ENCODE peak calls at places on chromosomes 11 and 22, in seven cellular contexts. A is K562, F is GM12891, S is SK-N-SH, K is GM12878, E is H1, G is HepG2. C is an unnamed sample.

GRCh38 chr11:110075087-110075821 is 17.9 kb upstream of the ZC3H12C start:
- DNase-seq in A (peak; percentile 22), F (no peak), S (no peak), K (no peak), E (no peak), G (no peak), C (no peak)

GRCh38 chr11:64619811-64620285 is 28.8 kb downstream of the SLC22A12 start:
- DNase-seq in A (peak; percentile 69), F (no peak), S (peak; percentile 70), K (no peak), E (no peak), G (peak; percentile 41), C (no peak)

GRCh38 chr11:102794382-102794781 is 3.6 kb downstream of the MMP1 start:
- DNase-seq in A (peak; percentile 22), F (peak; percentile 5), S (peak; percentile 15), K (no peak), E (peak; percentile 58), G (peak; percentile 44), C (no peak)

GRCh38 chr11:99370557-99371200 is 349.9 kb downstream of the CNTN5 start:
- DNase-seq in A (no peak), F (no peak), S (no peak), K (no peak), E (no peak), G (no peak), C (no peak)

GRCh38 chr22:46798366-46799057 is 36.1 kb downstream of the TBC1D22A start:
- DNase-seq in A (peak; percentile 65), F (peak; percentile 66), S (peak; percentile 90), K (no peak), E (peak; percentile 94), G (peak; percentile 92), C (peak; percentile 73)

GRCh38 chr11:80719292-80719646 is 1278.4 kb upstream of the TENM4 start:
- DNase-seq in A (no peak), F (no peak), S (no peak), K (no peak), E (no peak), G (no peak), C (no peak)

GRCh38 chr11:12284321-12285050 is 92.9 kb upstream of the PARVA start:
- DNase-seq in A (no peak), F (no peak), S (peak; percentile 1), K (no peak), E (peak; percentile 19), G (no peak), C (no peak)

GRCh38 chr22:35873426-35873825 is 155.2 kb downstream of the RBFOX2 start:
- DNase-seq in A (no peak), F (no peak), S (no peak), K (peak; percentile 24), E (no peak), G (no peak), C (no peak)

GRCh38 chr11:30125461-30125860 is 105.4 kb upstream of the FSHB start:
- DNase-seq in A (no peak), F (no peak), S (no peak), K (no peak), E (no peak), G (no peak), C (no peak)

GRCh38 chr11:109946322-109946846 is 146.8 kb upstream of the ZC3H12C start:
- DNase-seq in A (peak; percentile 74), F (no peak), S (peak; percentile 58), K (peak; percentile 92), E (peak; percentile 78), G (peak; percentile 78), C (no peak)

GRCh38 chr11:61598886-61599868 is 18.3 kb upstream of the SYT7 start:
- DNase-seq in A (no peak), F (no peak), S (peak; percentile 55), K (no peak), E (peak; percentile 69), G (no peak), C (no peak)

GRCh38 chr11:66589996-66590675 is 2.7 kb downstream of the CCDC87 start:
- DNase-seq in A (no peak), F (no peak), S (no peak), K (no peak), E (no peak), G (peak; percentile 79), C (no peak)

GRCh38 chr11:22657101-22657694 is 9.2 kb upstream of the GAS2 start:
- DNase-seq in A (no peak), F (no peak), S (no peak), K (no peak), E (no peak), G (no peak), C (no peak)

GRCh38 chr11:69194956-69195355 is 39.2 kb downstream of the SMIM38 start:
- DNase-seq in A (no peak), F (no peak), S (no peak), K (no peak), E (no peak), G (no peak), C (no peak)
- TF ChIP-seq TAF1 in A (no peak), F (no peak), S (no peak), K (no peak), E (no peak), G (no peak), C (no peak)

DNA sequence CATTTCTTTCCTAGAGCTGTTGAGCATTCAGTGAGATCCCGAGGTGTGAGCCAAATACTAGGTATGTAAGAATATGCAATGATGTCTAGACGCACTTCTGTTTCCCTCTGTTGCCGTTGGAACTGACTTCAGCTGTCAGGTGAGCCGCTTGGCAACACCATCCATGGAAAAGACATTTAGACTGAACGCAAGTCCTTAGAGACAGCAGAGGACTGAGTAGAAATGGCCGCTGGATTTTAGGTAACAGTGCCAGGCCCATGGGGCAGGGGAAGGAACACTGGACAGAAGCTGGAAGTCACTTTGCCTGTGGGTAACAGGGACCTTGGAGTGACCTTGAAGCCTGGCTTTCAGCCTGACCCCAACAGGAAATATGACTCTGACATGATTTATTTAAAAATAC is 29.5 kb upstream of the SHANK2 start:
- DNase-seq in A (no peak), F (no peak), S (no peak), K (no peak), E (no peak), G (no peak), C (no peak)
- TF ChIP-seq TAF1 in A (no peak), F (no peak), S (no peak), K (no peak), E (no peak), G (no peak), C (no peak)

GRCh38 chr22:43412808-43413785 is 1.3 kb downstream of the MPPED1 start:
- DNase-seq in A (no peak), F (no peak), S (no peak), K (no peak), E (no peak), G (no peak), C (no peak)
- TF ChIP-seq TAF1 in A (no peak), F (no peak), S (no peak), K (no peak), E (no peak), G (no peak), C (no peak)

GRCh38 chr22:20654343-20655208 is 119.3 kb upstream of the SERPIND1 start:
- DNase-seq in A (no peak), F (no peak), S (no peak), K (no peak), E (peak; percentile 34), G (no peak), C (no peak)

GRCh38 chr22:20657963-20658362 is 116.0 kb upstream of the SERPIND1 start:
- DNase-seq in A (no peak), F (no peak), S (no peak), K (no peak), E (peak; percentile 4), G (no peak), C (no peak)

GRCh38 chr22:20655623-20656022 is 118.3 kb upstream of the SERPIND1 start:
- DNase-seq in A (no peak), F (no peak), S (no peak), K (no peak), E (no peak), G (no peak), C (no peak)

GRCh38 chr22:20656902-20657836 is 116.7 kb upstream of the SERPIND1 start:
- DNase-seq in A (peak; percentile 94), F (no peak), S (no peak), K (no peak), E (peak; percentile 16), G (peak; percentile 55), C (no peak)

GRCh38 chr22:20656516-20656901 is 117.4 kb upstream of the SERPIND1 start:
- DNase-seq in A (no peak), F (no peak), S (no peak), K (no peak), E (peak; percentile 38), G (no peak), C (no peak)
- TF ChIP-seq TAF1 in A (no peak), F (no peak), S (no peak), K (no peak), E (no peak), G (no peak), C (no peak)

DNA sequence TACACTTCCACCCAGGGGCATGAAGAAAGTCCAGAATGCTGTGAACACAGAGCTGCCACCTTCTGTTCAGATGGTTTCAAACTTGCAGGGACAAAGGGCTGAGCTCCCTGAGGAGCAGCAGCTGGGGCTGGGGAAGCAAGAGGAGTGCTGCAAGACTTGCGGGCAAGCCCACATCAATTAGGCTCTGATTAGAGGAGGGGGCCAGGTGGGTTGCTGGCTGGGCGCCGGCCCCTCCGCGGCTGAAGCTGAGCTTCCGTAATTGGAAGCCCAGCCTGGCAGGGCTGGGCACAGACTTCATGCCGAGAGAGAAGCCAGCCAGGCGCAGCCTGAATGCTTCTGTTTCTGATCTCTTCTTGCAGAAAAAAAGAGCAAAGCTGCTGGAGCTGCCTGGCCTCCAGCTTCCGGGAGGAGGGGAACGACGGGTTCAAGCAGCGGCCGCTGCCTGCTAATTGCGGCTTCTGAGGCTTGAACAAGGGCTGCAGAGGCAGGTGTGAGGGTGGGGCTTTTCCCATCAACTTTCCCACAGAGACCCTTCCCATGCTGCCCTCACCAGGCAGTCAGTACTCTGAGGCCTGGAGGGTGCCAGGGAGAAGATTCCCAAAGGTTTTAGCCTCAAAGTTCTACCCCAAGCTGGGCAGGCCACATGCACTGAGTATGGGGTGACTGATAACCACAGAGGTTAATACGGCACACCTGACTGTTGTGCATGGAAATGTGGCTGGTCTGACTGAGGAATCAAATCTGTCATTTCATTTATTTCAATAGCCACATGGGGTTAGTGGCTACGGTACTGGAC is 91.1 kb upstream of the LMO1 start:
- DNase-seq in A (no peak), F (no peak), S (peak; percentile 79), K (no peak), E (no peak), G (no peak), C (no peak)
- TF ChIP-seq TAF1 in A (no peak), F (no peak), S (no peak), K (no peak), E (no peak), G (no peak), C (no peak)

GRCh38 chr11:125465701-125466100 is 30.4 kb downstream of the FEZ1 start:
- DNase-seq in A (no peak), F (no peak), S (no peak), K (no peak), E (no peak), G (no peak), C (no peak)

GRCh38 chr11:125464671-125465070 is 31.4 kb downstream of the FEZ1 start:
- DNase-seq in A (no peak), F (no peak), S (no peak), K (no peak), E (no peak), G (no peak), C (no peak)

GRCh38 chr11:125463590-125464265 is 32.3 kb downstream of the FEZ1 start:
- DNase-seq in A (no peak), F (no peak), S (no peak), K (no peak), E (no peak), G (no peak), C (no peak)

GRCh38 chr11:125465254-125465653 is 30.8 kb downstream of the FEZ1 start:
- DNase-seq in A (no peak), F (no peak), S (no peak), K (no peak), E (no peak), G (no peak), C (no peak)

GRCh38 chr11:125464266-125464662 is 31.8 kb downstream of the FEZ1 start:
- DNase-seq in A (peak; percentile 42), F (no peak), S (no peak), K (no peak), E (no peak), G (no peak), C (no peak)
- TF ChIP-seq TAF1 in A (no peak), F (no peak), S (no peak), K (no peak), E (no peak), G (no peak), C (no peak)